ENCODE peak calls at places on chromosomes 12 and 14, in six cellular contexts. U is kidney, K is cardiac fibroblast, J is bronchial epithelial cell, D is dorsolateral prefrontal cortex, R is RWPE2. A is an unnamed sample.

GRCh38 chr12:47033081-47033480 is 46.3 kb upstream of the PCED1B start:
- DNase-seq in U (peak; percentile 61), K (peak; percentile 57), J (peak; percentile 44), D (no peak), R (no peak), A (peak; percentile 42)

GRCh38 chr12:60921541-60921940 is 1325.7 kb downstream of the SLC16A7 start:
- DNase-seq in U (no peak), K (peak; percentile 39), J (no peak), D (no peak), R (no peak), A (no peak)

GRCh38 chr12:56724989-56725722 is at the start of gene NACA:
- DNase-seq in U (peak; percentile 100), K (peak; percentile 98), J (peak; percentile 94), D (peak; percentile 99), R (peak; percentile 97), A (peak; percentile 99)

GRCh38 chr14:74240794-74241610 is 1.8 kb downstream of the VSX2 start:
- DNase-seq in U (no peak), K (no peak), J (no peak), D (no peak), R (peak; percentile 76), A (no peak)

GRCh38 chr14:102893452-102893851 is 29.0 kb upstream of the AMN start:
- DNase-seq in U (peak; percentile 81), K (peak; percentile 93), J (no peak), D (peak; percentile 27), R (no peak), A (peak; percentile 98)

GRCh38 chr12:20601668-20602280 is 93.4 kb upstream of the SLCO1C1 start:
- DNase-seq in U (no peak), K (peak; percentile 85), J (peak; percentile 55), D (no peak), R (no peak), A (peak; percentile 65)

GRCh38 chr12:57461904-57462306 is 2.3 kb downstream of the GLI1 start:
- DNase-seq in U (no peak), K (no peak), J (no peak), D (no peak), R (no peak), A (peak; percentile 30)

GRCh38 chr12:56631790-56632700 is 1.9 kb upstream of the BAZ2A start:
- DNase-seq in U (peak; percentile 91), K (peak; percentile 22), J (peak; percentile 57), D (peak; percentile 45), R (no peak), A (no peak)

GRCh38 chr14:99754141-99755067 is 38.8 kb upstream of the EML1 start:
- DNase-seq in U (peak; percentile 65), K (peak; percentile 62), J (peak; percentile 47), D (no peak), R (peak; percentile 73), A (peak; percentile 33)

GRCh38 chr12:46260153-46260912 is 8.5 kb downstream of the SLC38A1 start:
- DNase-seq in U (no peak), K (peak; percentile 18), J (no peak), D (no peak), R (no peak), A (peak; percentile 81)

GRCh38 chr12:20211537-20211936 is 156.8 kb upstream of the PDE3A start:
- DNase-seq in U (no peak), K (no peak), J (no peak), D (no peak), R (no peak), A (no peak)

GRCh38 chr12:70083677-70084020 is 159.6 kb upstream of the CNOT2 start:
- DNase-seq in U (no peak), K (no peak), J (no peak), D (no peak), R (no peak), A (no peak)

GRCh38 chr12:78562358-78563205 is 302.0 kb upstream of the SYT1 start:
- DNase-seq in U (no peak), K (peak; percentile 63), J (peak; percentile 39), D (no peak), R (no peak), A (peak; percentile 19)

GRCh38 chr12:26275313-26276257 is 80.2 kb downstream of the SSPN start:
- DNase-seq in U (peak; percentile 71), K (peak; percentile 51), J (peak; percentile 76), D (no peak), R (no peak), A (peak; percentile 53)

GRCh38 chr12:26614217-26614616 is 218.8 kb downstream of the ITPR2 start:
- DNase-seq in U (no peak), K (peak; percentile 55), J (peak; percentile 13), D (no peak), R (no peak), A (peak; percentile 37)

GRCh38 chr12:53055471-53056266 is 5.8 kb downstream of the TNS2 start:
- DNase-seq in U (peak; percentile 76), K (no peak), J (no peak), D (no peak), R (no peak), A (no peak)

GRCh38 chr12:83850531-83850930 is 1062.1 kb downstream of the SLC6A15 start:
- DNase-seq in U (no peak), K (no peak), J (peak; percentile 61), D (no peak), R (no peak), A (no peak)

GRCh38 chr14:104818714-104819161 is 17.8 kb downstream of the ZBTB42 start:
- DNase-seq in U (no peak), K (no peak), J (no peak), D (no peak), R (peak; percentile 57), A (no peak)

GRCh38 chr12:55610598-55610997 is 26.1 kb upstream of the OR10P1 start:
- DNase-seq in U (no peak), K (no peak), J (no peak), D (no peak), R (no peak), A (no peak)

GRCh38 chr12:34350092-34351041 is 328.1 kb downstream of the ALG10 start:
- DNase-seq in U (no peak), K (no peak), J (no peak), D (no peak), R (no peak), A (no peak)

GRCh38 chr12:82650627-82651337 is 35.9 kb upstream of the TMTC2 start:
- DNase-seq in U (no peak), K (peak; percentile 21), J (peak; percentile 97), D (no peak), R (peak; percentile 79), A (no peak)

GRCh38 chr12:22480016-22480415 is 64.3 kb downstream of the C2CD5 start:
- DNase-seq in U (no peak), K (no peak), J (no peak), D (no peak), R (no peak), A (no peak)

GRCh38 chr12:72017054-72017651 is 78.5 kb downstream of the TPH2 start:
- DNase-seq in U (peak; percentile 65), K (peak; percentile 79), J (peak; percentile 72), D (peak; percentile 58), R (no peak), A (peak; percentile 73)

GRCh38 chr12:65278576-65279386 is at the start of gene MSRB3:
- DNase-seq in U (peak; percentile 92), K (peak; percentile 76), J (peak; percentile 27), D (peak; percentile 68), R (peak; percentile 76), A (peak; percentile 83)

GRCh38 chr12:78442454-78442801 is 422.1 kb upstream of the SYT1 start:
- DNase-seq in U (no peak), K (peak; percentile 71), J (peak; percentile 14), D (no peak), R (no peak), A (peak; percentile 61)

GRCh38 chr12:82242729-82243128 is 115.5 kb downstream of the CCDC59 start:
- DNase-seq in U (no peak), K (no peak), J (peak; percentile 22), D (no peak), R (no peak), A (no peak)

GRCh38 chr14:93173943-93174395 is 10.7 kb downstream of the MOAP1 start:
- DNase-seq in U (no peak), K (peak; percentile 17), J (peak; percentile 37), D (peak; percentile 48), R (peak; percentile 42), A (no peak)
- H3K4me3 ChIP-seq in U (no peak overlapping the region), K (no peak overlapping the region), J (no peak overlapping the region), D (no peak overlapping the region), R (no peak overlapping the region), A (no peak overlapping the region)

GRCh38 chr14:69107407-69108003 is 45.4 kb downstream of the DCAF5 start:
- DNase-seq in U (no peak), K (peak; percentile 82), J (peak; percentile 73), D (no peak), R (no peak), A (peak; percentile 62)

GRCh38 chr14:69105326-69105725 is 47.6 kb downstream of the DCAF5 start:
- DNase-seq in U (no peak), K (peak; percentile 86), J (peak; percentile 71), D (no peak), R (no peak), A (peak; percentile 64)

GRCh38 chr14:69106451-69106850 is 46.5 kb downstream of the DCAF5 start:
- DNase-seq in U (no peak), K (no peak), J (no peak), D (no peak), R (no peak), A (no peak)

DNA sequence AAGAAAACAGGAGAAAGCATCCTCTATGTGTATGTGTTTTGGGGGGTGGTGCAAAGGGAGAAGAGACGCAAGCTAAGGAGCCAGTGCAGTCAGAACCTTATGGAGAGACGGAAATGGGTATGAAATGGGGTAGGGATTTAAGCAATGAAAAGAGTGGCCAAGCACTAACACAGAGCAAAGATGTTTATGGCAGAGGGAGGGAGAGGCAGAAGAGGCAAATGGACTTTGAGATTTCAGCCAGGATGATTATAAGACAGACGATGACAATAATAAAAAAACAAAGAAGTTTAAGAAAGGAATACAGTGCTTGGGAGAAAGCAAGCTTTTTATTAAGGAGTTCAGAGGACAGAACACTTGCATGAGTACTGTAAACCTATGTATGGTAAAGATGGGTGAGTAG is 44.6 kb downstream of the DCAF5 start:
- DNase-seq in U (no peak), K (no peak), J (no peak), D (no peak), R (no peak), A (no peak)
- TF ChIP-seq CTCF in U (no peak), K (no peak), J (no peak), D (no peak), R (no peak), A (no peak)

GRCh38 chr12:107634530-107634929 is 51.1 kb upstream of the PWP1 start:
- DNase-seq in U (no peak), K (peak; percentile 39), J (peak; percentile 78), D (no peak), R (no peak), A (no peak)
- H3K4me3 ChIP-seq in U (no peak overlapping the region), K (no peak overlapping the region), J (no peak overlapping the region), D (no peak overlapping the region), R (no peak overlapping the region), A (no peak overlapping the region)

DNA sequence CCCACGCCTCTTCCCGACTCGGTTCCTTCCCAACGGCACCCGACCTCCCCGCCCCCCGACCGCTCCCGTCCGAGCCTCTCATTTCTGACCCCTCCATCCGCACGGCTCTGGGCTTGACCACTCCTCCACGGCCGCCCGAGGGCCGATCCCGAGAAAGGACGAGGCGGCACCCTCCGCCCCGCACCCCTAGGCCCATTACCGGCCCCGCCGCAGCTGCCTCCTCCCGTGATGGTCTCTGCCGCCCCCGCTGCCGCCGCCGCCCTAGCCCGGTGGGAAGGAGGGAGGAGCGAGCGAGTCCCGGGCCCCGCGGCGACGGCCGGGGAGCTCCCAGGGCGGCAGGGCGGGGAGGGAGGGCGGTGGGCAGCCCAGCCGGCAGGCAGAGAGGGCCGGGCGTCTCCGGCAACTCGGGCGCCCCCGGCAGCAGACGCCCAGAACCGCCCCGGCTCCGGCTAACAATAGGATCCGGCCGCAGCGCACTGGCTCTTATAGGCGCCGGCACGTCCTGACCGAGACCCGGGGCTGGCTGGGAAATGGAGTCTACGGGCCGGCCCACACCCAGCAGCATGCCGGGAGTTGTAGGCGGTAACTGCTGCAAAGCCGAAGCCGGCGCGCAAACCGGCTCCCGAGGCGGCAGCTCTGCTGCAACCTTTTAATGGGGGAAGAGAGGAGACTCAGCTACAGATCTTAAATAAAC is at the start of gene CSRNP2:
- DNase-seq in U (peak; percentile 99), K (peak; percentile 96), J (peak; percentile 84), D (peak; percentile 98), R (peak; percentile 96), A (peak; percentile 95)
- TF ChIP-seq CTCF in U (no peak), K (no peak), J (peak; percentile 3), D (peak; percentile 16), R (no peak), A (no peak)

A was measured in AG10803.